ENCODE peak calls at places on chromosomes 4 and X, in ten cellular contexts. One of them, this sample, is unnamed.

GRCh38 chr4:147285751-147286150 is 195.1 kb upstream of the EDNRA start:
- DNase-seq in anterior cingulate cortex: no peak
- DNase-seq in ovary: no peak
- DNase-seq in mesothelial cell of epicardium: no peak
- DNase-seq in NCI-H1092: no peak
- DNase-seq in mucosa of descending colon: no peak
- DNase-seq in activated effector memory CD4-positive, alpha-beta T cell treated with Interleukin-2 at 50 U/mL for 16 hours: no peak
- DNase-seq in Right ventricle myocardium superior: no peak
- DNase-seq in H4: no peak
- DNase-seq in neuronal stem cell: no peak
- DNase-seq in this sample: no peak

GRCh38 chr4:41176357-41176756 is 38.0 kb downstream of the APBB2 start:
- DNase-seq in anterior cingulate cortex: no peak
- DNase-seq in ovary: no peak
- DNase-seq in mesothelial cell of epicardium: no peak
- DNase-seq in NCI-H1092: no peak
- DNase-seq in mucosa of descending colon: no peak
- DNase-seq in activated effector memory CD4-positive, alpha-beta T cell treated with Interleukin-2 at 50 U/mL for 16 hours: no peak
- DNase-seq in Right ventricle myocardium superior: no peak
- DNase-seq in H4: no peak
- DNase-seq in neuronal stem cell: no peak
- DNase-seq in this sample: no peak

GRCh38 chrX:54926978-54927377 is 6.4 kb downstream of the TRO start:
- DNase-seq in anterior cingulate cortex: no peak
- DNase-seq in ovary: no peak
- DNase-seq in mesothelial cell of epicardium: no peak
- DNase-seq in NCI-H1092: no peak
- DNase-seq in mucosa of descending colon: no peak
- DNase-seq in activated effector memory CD4-positive, alpha-beta T cell treated with Interleukin-2 at 50 U/mL for 16 hours: no peak
- DNase-seq in Right ventricle myocardium superior: no peak
- DNase-seq in H4: no peak
- DNase-seq in neuronal stem cell: no peak
- DNase-seq in this sample: no peak

GRCh38 chrX:31483336-31483735 is 411.5 kb upstream of the FTHL17 start:
- DNase-seq in anterior cingulate cortex: no peak
- DNase-seq in ovary: no peak
- DNase-seq in mesothelial cell of epicardium: no peak
- DNase-seq in NCI-H1092: no peak
- DNase-seq in mucosa of descending colon: no peak
- DNase-seq in activated effector memory CD4-positive, alpha-beta T cell treated with Interleukin-2 at 50 U/mL for 16 hours: no peak
- DNase-seq in Right ventricle myocardium superior: no peak
- DNase-seq in H4: peak
- DNase-seq in neuronal stem cell: no peak
- DNase-seq in this sample: no peak

GRCh38 chrX:101108293-101108692 is 10.3 kb downstream of the CENPI start:
- DNase-seq in anterior cingulate cortex: no peak
- DNase-seq in ovary: no peak
- DNase-seq in mesothelial cell of epicardium: no peak
- DNase-seq in NCI-H1092: no peak
- DNase-seq in mucosa of descending colon: no peak
- DNase-seq in activated effector memory CD4-positive, alpha-beta T cell treated with Interleukin-2 at 50 U/mL for 16 hours: no peak
- DNase-seq in Right ventricle myocardium superior: no peak
- DNase-seq in H4: no peak
- DNase-seq in neuronal stem cell: no peak
- DNase-seq in this sample: no peak

GRCh38 chr4:37244583-37245390 is at the start of gene NWD2:
- DNase-seq in anterior cingulate cortex: peak
- DNase-seq in ovary: no peak
- DNase-seq in mesothelial cell of epicardium: peak
- DNase-seq in NCI-H1092: no peak
- DNase-seq in mucosa of descending colon: peak
- DNase-seq in activated effector memory CD4-positive, alpha-beta T cell treated with Interleukin-2 at 50 U/mL for 16 hours: no peak
- DNase-seq in Right ventricle myocardium superior: peak
- DNase-seq in H4: no peak
- DNase-seq in neuronal stem cell: peak
- DNase-seq in this sample: no peak

GRCh38 chr4:183337349-183337748 is 15.1 kb upstream of the CLDN24 start:
- DNase-seq in anterior cingulate cortex: no peak
- DNase-seq in ovary: no peak
- DNase-seq in mesothelial cell of epicardium: no peak
- DNase-seq in NCI-H1092: no peak
- DNase-seq in mucosa of descending colon: no peak
- DNase-seq in activated effector memory CD4-positive, alpha-beta T cell treated with Interleukin-2 at 50 U/mL for 16 hours: no peak
- DNase-seq in Right ventricle myocardium superior: no peak
- DNase-seq in H4: no peak
- DNase-seq in neuronal stem cell: no peak
- DNase-seq in this sample: no peak

GRCh38 chr4:38266616-38267015 is 306.4 kb downstream of the PTTG2 start:
- DNase-seq in anterior cingulate cortex: no peak
- DNase-seq in ovary: no peak
- DNase-seq in mesothelial cell of epicardium: no peak
- DNase-seq in NCI-H1092: no peak
- DNase-seq in mucosa of descending colon: no peak
- DNase-seq in activated effector memory CD4-positive, alpha-beta T cell treated with Interleukin-2 at 50 U/mL for 16 hours: no peak
- DNase-seq in Right ventricle myocardium superior: no peak
- DNase-seq in H4: peak
- DNase-seq in neuronal stem cell: no peak
- DNase-seq in this sample: no peak

GRCh38 chr4:146368209-146368608 is 153.5 kb downstream of the SLC10A7 start:
- DNase-seq in anterior cingulate cortex: no peak
- DNase-seq in ovary: no peak
- DNase-seq in mesothelial cell of epicardium: no peak
- DNase-seq in NCI-H1092: no peak
- DNase-seq in mucosa of descending colon: no peak
- DNase-seq in activated effector memory CD4-positive, alpha-beta T cell treated with Interleukin-2 at 50 U/mL for 16 hours: no peak
- DNase-seq in Right ventricle myocardium superior: peak
- DNase-seq in H4: no peak
- DNase-seq in neuronal stem cell: no peak
- DNase-seq in this sample: no peak

GRCh38 chrX:118356154-118356701 is 10.3 kb downstream of the WDR44 start:
- DNase-seq in anterior cingulate cortex: no peak
- DNase-seq in ovary: no peak
- DNase-seq in mesothelial cell of epicardium: no peak
- DNase-seq in NCI-H1092: no peak
- DNase-seq in mucosa of descending colon: no peak
- DNase-seq in activated effector memory CD4-positive, alpha-beta T cell treated with Interleukin-2 at 50 U/mL for 16 hours: no peak
- DNase-seq in Right ventricle myocardium superior: no peak
- DNase-seq in H4: no peak
- DNase-seq in neuronal stem cell: no peak
- DNase-seq in this sample: no peak

GRCh38 chrX:6005856-6006255 is 222.8 kb downstream of the NLGN4X start:
- DNase-seq in anterior cingulate cortex: no peak
- DNase-seq in ovary: no peak
- DNase-seq in mesothelial cell of epicardium: no peak
- DNase-seq in NCI-H1092: no peak
- DNase-seq in mucosa of descending colon: no peak
- DNase-seq in activated effector memory CD4-positive, alpha-beta T cell treated with Interleukin-2 at 50 U/mL for 16 hours: no peak
- DNase-seq in Right ventricle myocardium superior: no peak
- DNase-seq in H4: no peak
- DNase-seq in neuronal stem cell: no peak
- DNase-seq in this sample: no peak

GRCh38 chr4:82043081-82043808 is 330.5 kb downstream of the HNRNPD start:
- DNase-seq in anterior cingulate cortex: no peak
- DNase-seq in ovary: no peak
- DNase-seq in mesothelial cell of epicardium: no peak
- DNase-seq in NCI-H1092: no peak
- DNase-seq in mucosa of descending colon: no peak
- DNase-seq in activated effector memory CD4-positive, alpha-beta T cell treated with Interleukin-2 at 50 U/mL for 16 hours: no peak
- DNase-seq in Right ventricle myocardium superior: no peak
- DNase-seq in H4: no peak
- DNase-seq in neuronal stem cell: no peak
- DNase-seq in this sample: no peak

GRCh38 chr4:47315346-47315745 is 148.2 kb downstream of the COMMD8 start:
- DNase-seq in anterior cingulate cortex: no peak
- DNase-seq in ovary: no peak
- DNase-seq in mesothelial cell of epicardium: no peak
- DNase-seq in NCI-H1092: no peak
- DNase-seq in mucosa of descending colon: no peak
- DNase-seq in activated effector memory CD4-positive, alpha-beta T cell treated with Interleukin-2 at 50 U/mL for 16 hours: no peak
- DNase-seq in Right ventricle myocardium superior: no peak
- DNase-seq in H4: peak
- DNase-seq in neuronal stem cell: no peak
- DNase-seq in this sample: no peak

GRCh38 chr4:15754323-15754722 is 23.8 kb upstream of the CD38 start:
- DNase-seq in anterior cingulate cortex: no peak
- DNase-seq in ovary: no peak
- DNase-seq in mesothelial cell of epicardium: no peak
- DNase-seq in NCI-H1092: no peak
- DNase-seq in mucosa of descending colon: no peak
- DNase-seq in activated effector memory CD4-positive, alpha-beta T cell treated with Interleukin-2 at 50 U/mL for 16 hours: peak
- DNase-seq in Right ventricle myocardium superior: no peak
- DNase-seq in H4: peak
- DNase-seq in neuronal stem cell: no peak
- DNase-seq in this sample: peak

GRCh38 chrX:82141942-82142341 is 940.0 kb downstream of the SH3BGRL start:
- DNase-seq in anterior cingulate cortex: no peak
- DNase-seq in ovary: no peak
- DNase-seq in mesothelial cell of epicardium: no peak
- DNase-seq in NCI-H1092: no peak
- DNase-seq in mucosa of descending colon: no peak
- DNase-seq in activated effector memory CD4-positive, alpha-beta T cell treated with Interleukin-2 at 50 U/mL for 16 hours: peak
- DNase-seq in Right ventricle myocardium superior: no peak
- DNase-seq in H4: no peak
- DNase-seq in neuronal stem cell: no peak
- DNase-seq in this sample: peak

This sample was measured in T-helper 22 cell.